ENCODE peak calls at places on chromosomes 2 and 18, in six cellular contexts. E is frontal cortex, Z is nucleus accumbens, P is glutamatergic neuron, X is Daoy, H is NCI-H1105 treated with DMSO at 0.1 percent for 48 hours. O is an unnamed sample.

GRCh38 chr2:202574541-202574940 is 60.2 kb upstream of the FAM117B start:
- DNase-seq in E (no peak), Z (no peak), P (no peak), X (no peak), H (no peak), O (no peak)

GRCh38 chr18:9436176-9436575 is 39.1 kb upstream of the RALBP1 start:
- DNase-seq in E (no peak), Z (no peak), P (no peak), X (no peak), H (no peak), O (no peak)

GRCh38 chr18:43916984-43917383 is 639.7 kb upstream of the SYT4 start:
- DNase-seq in E (no peak), Z (no peak), P (no peak), X (no peak), H (no peak), O (no peak)

GRCh38 chr2:226423498-226423960 is 376.1 kb downstream of the IRS1 start:
- DNase-seq in E (no peak), Z (peak), P (peak), X (peak), H (no peak), O (no peak)

GRCh38 chr2:56741601-56742102 is 557.9 kb downstream of the CCDC85A start:
- DNase-seq in E (no peak), Z (no peak), P (peak), X (peak), H (no peak), O (no peak)

GRCh38 chr2:65452150-65452895 is 19.9 kb upstream of the SPRED2 start:
- DNase-seq in E (no peak), Z (no peak), P (no peak), X (no peak), H (no peak), O (no peak)

GRCh38 chr2:8983571-8983970 is 19.9 kb downstream of the MBOAT2 start:
- DNase-seq in E (no peak), Z (no peak), P (no peak), X (no peak), H (no peak), O (no peak)

GRCh38 chr2:182522428-182522896 is 95.6 kb upstream of the PDE1A start:
- DNase-seq in E (no peak), Z (peak), P (no peak), X (no peak), H (peak), O (no peak)

GRCh38 chr2:125696573-125696972 is 959.4 kb upstream of the GYPC start:
- DNase-seq in E (no peak), Z (no peak), P (no peak), X (no peak), H (no peak), O (no peak)

GRCh38 chr2:113058411-113058994 is 495 bp upstream of the IL36RN start:
- DNase-seq in E (no peak), Z (no peak), P (no peak), X (no peak), H (no peak), O (no peak)

GRCh38 chr2:240647503-240648154 is 22.3 kb downstream of the GPR35 start:
- DNase-seq in E (no peak), Z (no peak), P (no peak), X (no peak), H (no peak), O (no peak)

GRCh38 chr2:60094450-60094929 is 459.0 kb downstream of the BCL11A start:
- DNase-seq in E (no peak), Z (no peak), P (no peak), X (no peak), H (peak), O (no peak)

GRCh38 chr2:148914463-148914862 is 39.4 kb downstream of the KIF5C start:
- DNase-seq in E (no peak), Z (peak), P (peak), X (no peak), H (peak), O (no peak)

GRCh38 chr2:227115761-227116160 is 48.2 kb downstream of the COL4A4 start:
- DNase-seq in E (no peak), Z (no peak), P (no peak), X (no peak), H (no peak), O (no peak)

GRCh38 chr2:67066782-67067181 is 330.4 kb upstream of the ETAA1 start:
- DNase-seq in E (no peak), Z (no peak), P (no peak), X (no peak), H (no peak), O (no peak)

GRCh38 chr2:172968061-172968469 is 107.6 kb upstream of the MAP3K20 start:
- DNase-seq in E (no peak), Z (no peak), P (no peak), X (peak), H (no peak), O (no peak)

GRCh38 chr2:191786694-191787093 is 60.2 kb downstream of the CAVIN2 start:
- DNase-seq in E (no peak), Z (no peak), P (no peak), X (no peak), H (no peak), O (no peak)

GRCh38 chr18:79796531-79797390 is 977 bp upstream of the KCNG2 start:
- DNase-seq in E (no peak), Z (no peak), P (peak), X (no peak), H (no peak), O (no peak)

GRCh38 chr2:29697715-29698114 is 223.7 kb downstream of the ALK start:
- DNase-seq in E (no peak), Z (no peak), P (no peak), X (no peak), H (no peak), O (no peak)

GRCh38 chr2:11742317-11742701 is 4.1 kb upstream of the LPIN1 start:
- DNase-seq in E (no peak), Z (no peak), P (no peak), X (no peak), H (no peak), O (no peak)

GRCh38 chr2:9473308-9473984 is 905 bp upstream of the IAH1 start:
- DNase-seq in E (no peak), Z (no peak), P (peak), X (no peak), H (peak), O (peak)

GRCh38 chr2:128832946-128833560 is 514.4 kb upstream of the HS6ST1 start:
- DNase-seq in E (no peak), Z (no peak), P (no peak), X (no peak), H (no peak), O (no peak)

O was measured in progenitor cell of endocrine pancreas.